ENCODE peak calls at places on chromosomes 11 and 22, in nine cellular contexts. One of them, this sample, is unnamed.

GRCh38 chr11:45022294-45023064 is 71.8 kb upstream of the TP53I11 start:
- DNase-seq in PC-9: no peak
- DNase-seq in GM23248: peak; percentile 87
- DNase-seq in hepatocyte: no peak
- DNase-seq in SK-N-SH: no peak
- DNase-seq in MM.1S: no peak
- DNase-seq in GM23338: peak; percentile 57
- DNase-seq in PC-3: peak; percentile 22
- DNase-seq in HCT116: no peak
- DNase-seq in this sample: no peak

GRCh38 chr11:82771781-82772180 is 38.1 kb upstream of the FAM181B start:
- DNase-seq in GM23338: no peak
- DNase-seq in MM.1S: no peak
- DNase-seq in PC-3: peak; percentile 63
- DNase-seq in hepatocyte: no peak
- DNase-seq in GM23248: no peak
- DNase-seq in PC-9: no peak
- DNase-seq in HCT116: no peak
- DNase-seq in SK-N-SH: no peak
- DNase-seq in this sample: no peak

GRCh38 chr22:36125434-36125833 is 35.1 kb downstream of the APOL3 start:
- DNase-seq in GM23338: no peak
- DNase-seq in SK-N-SH: no peak
- DNase-seq in PC-9: no peak
- DNase-seq in PC-3: no peak
- DNase-seq in HCT116: no peak
- DNase-seq in hepatocyte: no peak
- DNase-seq in MM.1S: no peak
- DNase-seq in GM23248: no peak
- DNase-seq in this sample: no peak

GRCh38 chr22:38067028-38067415 is 9.8 kb downstream of the PICK1 start:
- DNase-seq in PC-3: no peak
- DNase-seq in GM23248: no peak
- DNase-seq in GM23338: no peak
- DNase-seq in MM.1S: no peak
- DNase-seq in hepatocyte: no peak
- DNase-seq in SK-N-SH: no peak
- DNase-seq in PC-9: no peak
- DNase-seq in HCT116: no peak
- DNase-seq in this sample: no peak

GRCh38 chr22:29473001-29473400 is 7.0 kb upstream of the NEFH start:
- DNase-seq in hepatocyte: no peak
- DNase-seq in MM.1S: no peak
- DNase-seq in PC-9: no peak
- DNase-seq in SK-N-SH: no peak
- DNase-seq in GM23248: no peak
- DNase-seq in GM23338: no peak
- DNase-seq in PC-3: no peak
- DNase-seq in HCT116: no peak
- DNase-seq in this sample: no peak

GRCh38 chr11:61356701-61357100 is 5.0 kb downstream of the CYB561A3 start:
- DNase-seq in GM23248: no peak
- DNase-seq in SK-N-SH: no peak
- DNase-seq in GM23338: no peak
- DNase-seq in hepatocyte: no peak
- DNase-seq in PC-3: no peak
- DNase-seq in PC-9: no peak
- DNase-seq in MM.1S: no peak
- DNase-seq in HCT116: no peak
- DNase-seq in this sample: peak; percentile 44

GRCh38 chr11:93528757-93529639 is 14.2 kb downstream of the SMCO4 start:
- DNase-seq in SK-N-SH: no peak
- DNase-seq in hepatocyte: no peak
- DNase-seq in HCT116: no peak
- DNase-seq in GM23248: peak; percentile 13
- DNase-seq in MM.1S: no peak
- DNase-seq in PC-3: no peak
- DNase-seq in GM23338: no peak
- DNase-seq in PC-9: no peak
- DNase-seq in this sample: no peak

GRCh38 chr11:47395225-47396048 is 13.0 kb upstream of the SLC39A13 start:
- DNase-seq in PC-9: no peak
- DNase-seq in hepatocyte: no peak
- DNase-seq in PC-3: no peak
- DNase-seq in GM23338: no peak
- DNase-seq in MM.1S: no peak
- DNase-seq in HCT116: no peak
- DNase-seq in SK-N-SH: no peak
- DNase-seq in GM23248: no peak
- DNase-seq in this sample: no peak

GRCh38 chr11:123245567-123245966 is 50.5 kb upstream of the CLMP start:
- DNase-seq in HCT116: no peak
- DNase-seq in PC-3: no peak
- DNase-seq in GM23338: no peak
- DNase-seq in hepatocyte: no peak
- DNase-seq in GM23248: no peak
- DNase-seq in MM.1S: no peak
- DNase-seq in PC-9: no peak
- DNase-seq in SK-N-SH: no peak
- DNase-seq in this sample: no peak

GRCh38 chr11:48004456-48004855 is 24.1 kb downstream of the PTPRJ start:
- DNase-seq in GM23338: no peak
- DNase-seq in PC-3: no peak
- DNase-seq in hepatocyte: no peak
- DNase-seq in GM23248: peak; percentile 38
- DNase-seq in PC-9: no peak
- DNase-seq in MM.1S: no peak
- DNase-seq in HCT116: no peak
- DNase-seq in SK-N-SH: no peak
- DNase-seq in this sample: peak; percentile 45

DNA sequence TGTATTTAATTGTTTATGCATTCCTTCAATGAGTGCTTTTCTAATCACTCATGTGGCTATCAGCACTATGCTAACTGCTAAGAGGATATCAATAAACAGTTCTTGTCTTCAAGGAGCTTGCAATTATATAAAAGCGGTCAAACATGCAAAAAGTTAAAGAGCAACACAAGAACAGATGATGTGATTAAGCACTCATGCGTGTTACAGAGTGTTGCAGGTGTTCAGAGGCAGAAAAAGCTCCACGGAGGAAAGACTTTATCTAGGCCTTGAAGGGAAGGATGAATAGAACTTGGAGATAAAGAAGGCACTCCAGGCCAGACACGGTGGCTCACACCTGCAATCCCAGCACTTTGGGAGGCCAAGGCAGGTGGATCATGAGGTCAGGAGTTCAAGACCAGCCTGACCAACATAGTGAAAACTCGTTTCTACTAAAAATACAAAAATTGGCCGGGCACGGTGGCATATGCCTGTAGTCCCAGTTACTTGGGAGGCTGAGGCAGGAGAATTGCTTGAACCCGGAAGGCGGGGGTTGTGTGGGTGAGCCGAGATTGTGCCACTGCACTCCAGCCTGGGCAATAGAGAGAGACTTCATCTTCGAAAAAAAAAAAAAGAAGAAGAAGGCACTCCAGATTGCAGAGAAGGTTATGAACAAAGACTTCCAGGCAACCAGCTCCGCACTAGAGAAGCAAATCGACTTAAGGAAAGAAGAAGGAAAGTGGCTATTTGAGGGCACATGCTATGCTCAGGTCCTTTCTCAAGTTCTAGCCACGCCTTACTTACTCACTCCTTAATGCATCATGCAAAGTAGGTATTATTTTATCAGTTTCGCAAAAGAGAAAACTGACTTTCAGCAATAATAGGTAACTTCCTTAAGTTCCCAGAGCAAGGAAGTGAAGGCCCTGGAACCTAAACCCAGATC is 13.8 kb downstream of the CD3E start:
- DNase-seq in HCT116: no peak
- DNase-seq in SK-N-SH: no peak
- DNase-seq in hepatocyte: no peak
- DNase-seq in PC-3: peak; percentile 30
- DNase-seq in MM.1S: no peak
- DNase-seq in GM23338: no peak
- DNase-seq in PC-9: no peak
- DNase-seq in GM23248: no peak
- DNase-seq in this sample: peak; percentile 84
- H3K9me2 ChIP-seq in HCT116: peaks cover under 1% of the 10 kb centered on the region
- H3K9me2 ChIP-seq in SK-N-SH: no peaks in the 10 kb centered on the region
- H3K9me2 ChIP-seq in hepatocyte: no peaks in the 10 kb centered on the region
- H3K9me2 ChIP-seq in PC-3: no peaks in the 10 kb centered on the region
- H3K9me2 ChIP-seq in MM.1S: no peaks in the 10 kb centered on the region
- H3K9me2 ChIP-seq in GM23338: no peaks in the 10 kb centered on the region
- H3K9me2 ChIP-seq in PC-9: no peaks in the 10 kb centered on the region
- H3K9me2 ChIP-seq in GM23248: no peaks in the 10 kb centered on the region
- H3K9me2 ChIP-seq in this sample: no peaks in the 10 kb centered on the region

DNA sequence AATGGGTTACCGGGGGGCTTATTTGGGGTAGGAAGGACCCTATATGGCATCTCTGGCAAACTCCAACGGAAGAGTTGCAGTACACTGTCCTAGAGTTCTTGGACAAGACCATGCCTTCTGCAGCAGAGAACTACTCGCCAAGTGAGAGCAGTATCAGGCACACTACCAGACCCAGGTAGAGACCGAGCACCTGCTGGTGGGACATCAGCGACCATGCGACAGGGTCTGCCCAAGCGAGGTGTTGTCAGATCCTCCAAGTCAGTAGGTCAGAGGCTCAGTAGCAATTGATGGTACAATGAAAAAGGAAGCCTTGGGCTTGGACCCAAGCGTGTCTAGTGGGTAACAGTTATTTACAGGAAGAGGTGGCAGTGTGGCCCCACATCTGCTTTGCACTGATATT is 3.1 kb upstream of the CHKB start:
- DNase-seq in GM23248: no peak
- DNase-seq in PC-3: no peak
- DNase-seq in GM23338: no peak
- DNase-seq in MM.1S: no peak
- DNase-seq in hepatocyte: no peak
- DNase-seq in PC-9: no peak
- DNase-seq in HCT116: no peak
- DNase-seq in SK-N-SH: no peak
- DNase-seq in this sample: no peak
- H3K9me2 ChIP-seq in GM23248: no peaks in the 10 kb centered on the region
- H3K9me2 ChIP-seq in PC-3: no peaks in the 10 kb centered on the region
- H3K9me2 ChIP-seq in GM23338: no peaks in the 10 kb centered on the region
- H3K9me2 ChIP-seq in MM.1S: no peaks in the 10 kb centered on the region
- H3K9me2 ChIP-seq in hepatocyte: no peaks in the 10 kb centered on the region
- H3K9me2 ChIP-seq in PC-9: no peaks in the 10 kb centered on the region
- H3K9me2 ChIP-seq in HCT116: no peaks in the 10 kb centered on the region
- H3K9me2 ChIP-seq in SK-N-SH: no peaks in the 10 kb centered on the region
- H3K9me2 ChIP-seq in this sample: no peaks in the 10 kb centered on the region

DNA sequence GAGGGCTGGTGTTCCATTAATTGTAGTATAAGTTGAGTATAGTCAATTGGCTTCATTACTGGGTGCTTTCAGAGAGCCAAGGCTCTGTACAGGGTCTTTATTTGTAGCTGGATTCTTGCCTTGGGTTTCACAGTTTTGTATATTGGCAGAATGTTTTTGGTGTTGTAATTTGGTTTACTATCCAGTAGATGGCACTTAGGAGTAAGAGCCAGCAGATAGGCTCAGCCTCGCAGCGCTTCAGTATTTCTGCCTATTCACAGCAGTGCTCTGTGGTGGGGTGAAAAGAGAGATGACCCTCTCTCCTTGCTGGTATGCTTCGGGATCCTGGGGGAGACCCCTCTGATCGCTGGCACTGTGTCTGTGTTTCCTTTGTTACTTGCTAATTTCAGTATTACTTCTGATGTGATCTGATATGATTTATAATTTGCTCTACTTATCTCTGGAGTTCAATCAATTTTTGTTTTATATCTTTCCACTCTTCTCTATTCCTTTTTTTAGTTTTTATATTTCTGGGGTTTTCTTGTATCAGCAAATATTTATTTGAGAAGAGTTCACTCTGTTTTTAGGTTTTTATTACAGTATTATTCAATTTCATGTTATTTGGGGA is 52.2 kb downstream of the ANO5 start:
- DNase-seq in PC-9: peak; percentile 5
- DNase-seq in SK-N-SH: peak; percentile 18
- DNase-seq in HCT116: peak; percentile 15
- DNase-seq in hepatocyte: peak; percentile 68
- DNase-seq in MM.1S: peak; percentile 48
- DNase-seq in GM23248: peak; percentile 70
- DNase-seq in GM23338: peak; percentile 85
- DNase-seq in PC-3: peak; percentile 50
- DNase-seq in this sample: peak; percentile 44
- H3K9me2 ChIP-seq in PC-9: no peaks in the 10 kb centered on the region
- H3K9me2 ChIP-seq in SK-N-SH: no peaks in the 10 kb centered on the region
- H3K9me2 ChIP-seq in HCT116: no peaks in the 10 kb centered on the region
- H3K9me2 ChIP-seq in hepatocyte: no peaks in the 10 kb centered on the region
- H3K9me2 ChIP-seq in MM.1S: no peaks in the 10 kb centered on the region
- H3K9me2 ChIP-seq in GM23248: no peaks in the 10 kb centered on the region
- H3K9me2 ChIP-seq in GM23338: no peaks in the 10 kb centered on the region
- H3K9me2 ChIP-seq in PC-3: no peaks in the 10 kb centered on the region
- H3K9me2 ChIP-seq in this sample: no peaks in the 10 kb centered on the region

DNA sequence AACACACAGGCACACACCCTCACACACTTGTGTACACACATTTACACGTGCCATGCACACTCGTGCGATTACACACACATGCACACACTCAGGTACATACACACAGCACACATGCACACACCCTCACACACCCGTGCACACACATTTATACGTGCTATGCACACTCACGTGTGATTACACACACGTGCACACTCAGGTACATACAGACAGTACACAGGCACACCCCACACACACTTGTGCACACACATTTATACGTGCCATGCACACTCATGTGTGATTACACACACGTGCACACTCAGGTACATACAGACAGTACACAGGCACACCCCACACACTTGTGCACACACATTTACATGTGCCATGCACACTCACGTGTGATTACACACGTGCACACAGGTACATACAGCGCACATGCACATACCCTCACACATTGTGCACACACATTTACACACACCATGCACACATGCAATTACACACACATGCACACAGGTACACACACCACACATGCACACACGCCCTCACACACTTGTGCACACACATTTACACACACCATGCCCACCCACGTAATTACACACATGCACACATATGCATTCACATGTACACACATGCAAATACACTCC is 4.6 kb downstream of the IFITM10 start:
- DNase-seq in MM.1S: no peak
- DNase-seq in HCT116: no peak
- DNase-seq in PC-9: no peak
- DNase-seq in GM23338: no peak
- DNase-seq in SK-N-SH: no peak
- DNase-seq in PC-3: no peak
- DNase-seq in hepatocyte: no peak
- DNase-seq in GM23248: no peak
- DNase-seq in this sample: no peak
- H3K9me2 ChIP-seq in MM.1S: no peaks in the 10 kb centered on the region
- H3K9me2 ChIP-seq in HCT116: no peaks in the 10 kb centered on the region
- H3K9me2 ChIP-seq in PC-9: no peaks in the 10 kb centered on the region
- H3K9me2 ChIP-seq in GM23338: peaks cover 6% of the 10 kb centered on the region
- H3K9me2 ChIP-seq in SK-N-SH: no peaks in the 10 kb centered on the region
- H3K9me2 ChIP-seq in PC-3: no peaks in the 10 kb centered on the region
- H3K9me2 ChIP-seq in hepatocyte: no peaks in the 10 kb centered on the region
- H3K9me2 ChIP-seq in GM23248: no peaks in the 10 kb centered on the region
- H3K9me2 ChIP-seq in this sample: no peaks in the 10 kb centered on the region

GRCh38 chr11:119258180-119258579 is 52.0 kb downstream of the CBL start:
- DNase-seq in MM.1S: no peak
- DNase-seq in PC-3: no peak
- DNase-seq in hepatocyte: no peak
- DNase-seq in PC-9: no peak
- DNase-seq in SK-N-SH: no peak
- DNase-seq in GM23248: no peak
- DNase-seq in GM23338: peak; percentile 32
- DNase-seq in HCT116: no peak
- DNase-seq in this sample: peak; percentile 29
- H3K9me2 ChIP-seq in MM.1S: no peaks in the 10 kb centered on the region
- H3K9me2 ChIP-seq in PC-3: no peaks in the 10 kb centered on the region
- H3K9me2 ChIP-seq in hepatocyte: no peaks in the 10 kb centered on the region
- H3K9me2 ChIP-seq in PC-9: no peaks in the 10 kb centered on the region
- H3K9me2 ChIP-seq in SK-N-SH: no peaks in the 10 kb centered on the region
- H3K9me2 ChIP-seq in GM23248: no peaks in the 10 kb centered on the region
- H3K9me2 ChIP-seq in GM23338: no peaks in the 10 kb centered on the region
- H3K9me2 ChIP-seq in HCT116: no peaks in the 10 kb centered on the region
- H3K9me2 ChIP-seq in this sample: no peaks in the 10 kb centered on the region